ENCODE peak calls at places on chromosomes 12 and 14, in five cellular contexts. One of them, this sample, is unnamed.

GRCh38 chr12:117045175-117045997 is 53.8 kb downstream of the TESC start:
- DNase-seq in aorta: no peak
- DNase-seq in AG04450: no peak
- DNase-seq in brain microvascular endothelial cell: no peak
- DNase-seq in tibial artery: no peak
- DNase-seq in this sample: no peak

GRCh38 chr12:62654558-62655241 is 188.1 kb downstream of the MON2 start:
- DNase-seq in aorta: no peak
- DNase-seq in AG04450: no peak
- DNase-seq in brain microvascular endothelial cell: no peak
- DNase-seq in tibial artery: no peak
- DNase-seq in this sample: no peak

GRCh38 chr14:31170411-31170810 is 37.2 kb downstream of the HECTD1 start:
- DNase-seq in aorta: no peak
- DNase-seq in AG04450: no peak
- DNase-seq in brain microvascular endothelial cell: no peak
- DNase-seq in tibial artery: no peak
- DNase-seq in this sample: no peak

GRCh38 chr12:24845615-24846014 is 103.3 kb downstream of the BCAT1 start:
- DNase-seq in aorta: no peak
- DNase-seq in AG04450: no peak
- DNase-seq in brain microvascular endothelial cell: no peak
- DNase-seq in tibial artery: no peak
- DNase-seq in this sample: no peak

GRCh38 chr14:60174352-60175254 is 9.4 kb upstream of the DHRS7 start:
- DNase-seq in aorta: no peak
- DNase-seq in AG04450: no peak
- DNase-seq in brain microvascular endothelial cell: no peak
- DNase-seq in tibial artery: no peak
- DNase-seq in this sample: no peak

GRCh38 chr12:76080729-76081415 is 3.6 kb downstream of the NAP1L1 start:
- DNase-seq in aorta: no peak
- DNase-seq in AG04450: no peak
- DNase-seq in brain microvascular endothelial cell: no peak
- DNase-seq in tibial artery: no peak
- DNase-seq in this sample: no peak

GRCh38 chr12:101920906-101921305 is 43.5 kb downstream of the DRAM1 start:
- DNase-seq in aorta: no peak
- DNase-seq in AG04450: no peak
- DNase-seq in brain microvascular endothelial cell: no peak
- DNase-seq in tibial artery: no peak
- DNase-seq in this sample: no peak

GRCh38 chr12:14482886-14483285 is 84.8 kb downstream of the PLBD1 start:
- DNase-seq in aorta: no peak
- DNase-seq in AG04450: no peak
- DNase-seq in brain microvascular endothelial cell: no peak
- DNase-seq in tibial artery: no peak
- DNase-seq in this sample: no peak

GRCh38 chr14:66444271-66444987 is 41.7 kb upstream of the CCDC196 start:
- DNase-seq in aorta: no peak
- DNase-seq in AG04450: no peak
- DNase-seq in brain microvascular endothelial cell: no peak
- DNase-seq in tibial artery: no peak
- DNase-seq in this sample: no peak

GRCh38 chr14:87901196-87901595 is 91.8 kb downstream of the GALC start:
- DNase-seq in aorta: no peak
- DNase-seq in AG04450: no peak
- DNase-seq in brain microvascular endothelial cell: no peak
- DNase-seq in tibial artery: no peak
- DNase-seq in this sample: no peak

GRCh38 chr14:76844223-76844622 is 18.0 kb downstream of the LRRC74A start:
- DNase-seq in aorta: peak; percentile 82
- DNase-seq in AG04450: no peak
- DNase-seq in brain microvascular endothelial cell: peak; percentile 20
- DNase-seq in tibial artery: peak; percentile 76
- DNase-seq in this sample: no peak

GRCh38 chr12:53214687-53215455 is 7.8 kb upstream of the ITGB7 start:
- DNase-seq in aorta: peak; percentile 79
- DNase-seq in AG04450: no peak
- DNase-seq in brain microvascular endothelial cell: no peak
- DNase-seq in tibial artery: peak; percentile 70
- DNase-seq in this sample: no peak

GRCh38 chr12:57813111-57813970 is 5.2 kb downstream of the AVIL start:
- DNase-seq in aorta: no peak
- DNase-seq in AG04450: no peak
- DNase-seq in brain microvascular endothelial cell: no peak
- DNase-seq in tibial artery: peak; percentile 60
- DNase-seq in this sample: no peak

GRCh38 chr12:33533527-33533926 is 93.9 kb upstream of the SYT10 start:
- DNase-seq in aorta: no peak
- DNase-seq in AG04450: no peak
- DNase-seq in brain microvascular endothelial cell: no peak
- DNase-seq in tibial artery: no peak
- DNase-seq in this sample: no peak

GRCh38 chr12:33531261-33531660 is 91.6 kb upstream of the SYT10 start:
- DNase-seq in aorta: no peak
- DNase-seq in AG04450: no peak
- DNase-seq in brain microvascular endothelial cell: no peak
- DNase-seq in tibial artery: no peak
- DNase-seq in this sample: no peak

DNA sequence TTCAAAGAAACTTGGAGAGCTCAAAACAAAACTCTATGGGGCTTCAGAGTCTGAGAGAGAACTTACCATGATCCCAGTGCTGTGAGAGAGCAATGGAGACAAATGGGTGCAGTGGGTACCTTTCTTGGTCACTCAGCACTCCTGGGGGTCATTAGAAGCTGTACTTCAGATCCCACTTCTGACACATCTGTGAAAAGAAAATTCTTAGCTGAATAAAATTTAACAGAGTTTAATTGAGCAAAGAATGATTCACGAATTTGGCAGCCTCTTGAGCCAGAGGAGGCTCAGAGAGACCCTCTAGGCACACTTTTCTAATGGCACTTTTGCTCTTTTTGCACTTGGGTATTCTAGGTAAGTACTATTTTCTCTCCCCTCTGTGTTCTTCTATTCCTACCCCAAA is 96.8 kb upstream of the SYT10 start:
- DNase-seq in aorta: no peak
- DNase-seq in AG04450: no peak
- DNase-seq in brain microvascular endothelial cell: no peak
- DNase-seq in tibial artery: no peak
- DNase-seq in this sample: no peak
- H3K4me3 ChIP-seq in aorta: no peak overlapping the region
- H3K4me3 ChIP-seq in AG04450: no peak overlapping the region
- H3K4me3 ChIP-seq in brain microvascular endothelial cell: no peak overlapping the region
- H3K4me3 ChIP-seq in tibial artery: no peak overlapping the region
- H3K4me3 ChIP-seq in this sample: no peak overlapping the region

GRCh38 chr14:22282429-22282828 is 306.6 kb downstream of the DAD1 start:
- DNase-seq in aorta: no peak
- DNase-seq in AG04450: no peak
- DNase-seq in brain microvascular endothelial cell: no peak
- DNase-seq in tibial artery: no peak
- DNase-seq in this sample: no peak
- H3K27me3 ChIP-seq in aorta: no peaks in the 10 kb centered on the region
- H3K27me3 ChIP-seq in AG04450: no peaks in the 10 kb centered on the region
- H3K27me3 ChIP-seq in brain microvascular endothelial cell: no peaks in the 10 kb centered on the region
- H3K27me3 ChIP-seq in tibial artery: no peaks in the 10 kb centered on the region
- H3K27me3 ChIP-seq in this sample: peaks cover 2% of the 10 kb centered on the region

GRCh38 chr12:108635997-108636808 is 2.5 kb upstream of the SELPLG start:
- DNase-seq in aorta: no peak
- DNase-seq in AG04450: no peak
- DNase-seq in brain microvascular endothelial cell: no peak
- DNase-seq in tibial artery: peak; percentile 49
- DNase-seq in this sample: no peak

GRCh38 chr12:108638141-108638823 is 4.6 kb upstream of the SELPLG start:
- DNase-seq in aorta: no peak
- DNase-seq in AG04450: no peak
- DNase-seq in brain microvascular endothelial cell: no peak
- DNase-seq in tibial artery: peak; percentile 81
- DNase-seq in this sample: no peak

GRCh38 chr12:108637631-108638030 is 3.9 kb upstream of the SELPLG start:
- DNase-seq in aorta: no peak
- DNase-seq in AG04450: no peak
- DNase-seq in brain microvascular endothelial cell: no peak
- DNase-seq in tibial artery: no peak
- DNase-seq in this sample: no peak

GRCh38 chr12:108635201-108635996 is 1.7 kb upstream of the SELPLG start:
- DNase-seq in aorta: peak; percentile 57
- DNase-seq in AG04450: no peak
- DNase-seq in brain microvascular endothelial cell: no peak
- DNase-seq in tibial artery: peak; percentile 19
- DNase-seq in this sample: no peak

DNA sequence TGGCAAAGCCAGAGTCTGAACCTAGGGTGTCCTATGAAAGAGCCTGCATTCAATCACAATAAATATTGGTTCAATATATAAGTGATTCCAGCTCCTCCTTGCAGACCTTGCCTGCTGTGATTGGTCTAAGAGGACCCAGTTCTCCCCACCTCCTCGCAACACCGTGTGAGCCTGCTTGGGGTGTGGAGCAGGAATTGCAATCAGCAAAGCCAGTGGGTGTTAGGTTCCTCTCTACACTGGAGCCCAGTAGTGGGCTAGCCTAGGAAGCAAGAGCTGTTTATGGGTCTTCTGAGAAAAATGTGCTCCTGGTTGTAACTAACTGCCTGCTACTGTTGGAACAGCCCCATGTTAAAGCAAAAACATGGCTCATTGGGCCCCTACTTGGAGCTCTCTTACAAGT is 3.5 kb upstream of the SELPLG start:
- DNase-seq in aorta: no peak
- DNase-seq in AG04450: no peak
- DNase-seq in brain microvascular endothelial cell: no peak
- DNase-seq in tibial artery: peak; percentile 24
- DNase-seq in this sample: no peak
- H3K4me3 ChIP-seq in aorta: no peak overlapping the region
- H3K4me3 ChIP-seq in AG04450: no peak overlapping the region
- H3K4me3 ChIP-seq in brain microvascular endothelial cell: no peak overlapping the region
- H3K4me3 ChIP-seq in tibial artery: no peak overlapping the region
- H3K4me3 ChIP-seq in this sample: no peak overlapping the region

DNA sequence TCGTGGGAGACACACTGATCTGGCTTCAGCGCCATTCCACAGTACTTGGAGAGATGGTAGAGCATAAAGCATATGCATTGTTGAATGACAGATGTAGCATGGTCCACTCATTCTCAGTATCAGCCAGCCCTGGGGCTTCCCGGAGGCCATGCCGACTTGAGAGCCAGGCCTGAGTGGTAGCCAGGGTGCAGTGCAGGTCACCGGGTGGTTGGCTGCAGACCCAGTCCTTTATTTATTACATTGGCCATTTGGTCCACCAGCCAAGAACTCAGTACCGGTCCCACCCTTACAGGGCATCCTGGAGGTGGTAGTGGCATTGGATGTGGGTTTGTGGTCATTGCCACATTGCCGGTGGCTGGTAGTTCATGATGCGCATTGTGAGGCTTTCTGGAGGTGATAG is 121.6 kb upstream of the RTL1 start:
- DNase-seq in aorta: peak; percentile 55
- DNase-seq in AG04450: no peak
- DNase-seq in brain microvascular endothelial cell: no peak
- DNase-seq in tibial artery: peak; percentile 20
- DNase-seq in this sample: no peak
- H3K27me3 ChIP-seq in aorta: no peaks in the 10 kb centered on the region
- H3K27me3 ChIP-seq in AG04450: no peaks in the 10 kb centered on the region
- H3K27me3 ChIP-seq in brain microvascular endothelial cell: no peaks in the 10 kb centered on the region
- H3K27me3 ChIP-seq in tibial artery: no peaks in the 10 kb centered on the region
- H3K27me3 ChIP-seq in this sample: no peaks in the 10 kb centered on the region

GRCh38 chr12:131831635-131832041 is 3.4 kb downstream of the MMP17 start:
- DNase-seq in aorta: no peak
- DNase-seq in AG04450: peak; percentile 69
- DNase-seq in brain microvascular endothelial cell: no peak
- DNase-seq in tibial artery: peak; percentile 63
- DNase-seq in this sample: peak; percentile 57

GRCh38 chr12:131830335-131831020 is 2.3 kb downstream of the MMP17 start:
- DNase-seq in aorta: peak; percentile 91
- DNase-seq in AG04450: peak; percentile 68
- DNase-seq in brain microvascular endothelial cell: peak; percentile 80
- DNase-seq in tibial artery: peak; percentile 86
- DNase-seq in this sample: no peak

GRCh38 chr12:131832393-131833231 is 4.4 kb downstream of the MMP17 start:
- DNase-seq in aorta: peak; percentile 86
- DNase-seq in AG04450: peak; percentile 52
- DNase-seq in brain microvascular endothelial cell: no peak
- DNase-seq in tibial artery: peak; percentile 73
- DNase-seq in this sample: no peak

GRCh38 chr12:131829795-131830334 is 1.7 kb downstream of the MMP17 start:
- DNase-seq in aorta: peak; percentile 77
- DNase-seq in AG04450: no peak
- DNase-seq in brain microvascular endothelial cell: no peak
- DNase-seq in tibial artery: no peak
- DNase-seq in this sample: no peak

GRCh38 chr12:131831021-131831571 is 2.9 kb downstream of the MMP17 start:
- DNase-seq in aorta: peak; percentile 75
- DNase-seq in AG04450: no peak
- DNase-seq in brain microvascular endothelial cell: no peak
- DNase-seq in tibial artery: peak; percentile 66
- DNase-seq in this sample: no peak
- H3K4me3 ChIP-seq in aorta: no peak overlapping the region
- H3K4me3 ChIP-seq in AG04450: peak overlapping the region; percentile 76
- H3K4me3 ChIP-seq in brain microvascular endothelial cell: peak overlapping the region; percentile 67
- H3K4me3 ChIP-seq in tibial artery: peak overlapping the region; percentile 44
- H3K4me3 ChIP-seq in this sample: peak overlapping the region; percentile 76